ENCODE peak calls at places on chromosomes 5 and 9, in ten cellular contexts. O is iris pigment epithelial cell, M is astrocyte of the spinal cord, L is transverse colon, I is left ventricle myocardium inferior, G is left cardiac atrium, V is activated gamma-delta T cell treated with Interleukin-2 at 50 U/mL for 16 hours, S is ovary, W is NCI-H774, X is NCI-H510A treated with DMSO at 0.1 percent for 48 hours. R is an unnamed sample.
A peak's percentile ranks its signal among the peaks of the same experiment; 100 is the strongest.

GRCh38 chr5:171023508-171023907 is 161.7 kb downstream of the RANBP17 start:
- DNase-seq in I (no peak), S (no peak), L (no peak), W (no peak), G (no peak), V (no peak), M (no peak), O (peak; percentile 7), X (no peak), R (no peak)

GRCh38 chr9:136856541-136857141 is 4.5 kb downstream of the MAMDC4 start:
- DNase-seq in M (no peak), V (no peak), I (peak; percentile 13), X (no peak), W (no peak), G (peak; percentile 20), S (peak; percentile 16), L (peak; percentile 11), O (no peak), R (no peak)

GRCh38 chr5:33260098-33260497 is 180.7 kb upstream of the TARS1 start:
- DNase-seq in X (no peak), I (no peak), L (no peak), S (no peak), M (no peak), W (no peak), G (no peak), O (no peak), V (no peak), R (peak; percentile 54)

GRCh38 chr5:103375356-103375755 is 116.8 kb downstream of the MACIR start:
- DNase-seq in S (no peak), O (peak; percentile 96), X (no peak), V (no peak), I (no peak), M (peak; percentile 88), G (no peak), W (no peak), L (no peak), R (peak; percentile 64)

GRCh38 chr5:171989276-171989675 is 17.2 kb downstream of the FBXW11 start:
- DNase-seq in W (no peak), L (no peak), O (peak; percentile 81), M (peak; percentile 24), V (no peak), G (no peak), S (no peak), I (no peak), X (no peak), R (no peak)

GRCh38 chr5:133530270-133530669 is 82.1 kb downstream of the FSTL4 start:
- DNase-seq in V (no peak), W (no peak), M (no peak), X (no peak), L (no peak), G (no peak), I (no peak), O (no peak), S (no peak), R (no peak)

GRCh38 chr5:83718936-83719495 is 1.6 kb downstream of the HAPLN1 start:
- DNase-seq in G (no peak), V (no peak), O (peak; percentile 14), M (no peak), L (no peak), S (no peak), W (no peak), X (peak; percentile 20), I (no peak), R (no peak)

GRCh38 chr9:109816490-109816889 is 36.5 kb downstream of the PALM2AKAP2 start:
- DNase-seq in O (peak; percentile 99), G (no peak), S (no peak), I (no peak), M (peak; percentile 98), X (no peak), V (no peak), L (no peak), W (no peak), R (peak; percentile 94)

GRCh38 chr9:115058684-115059315 is 59.2 kb downstream of the TNC start:
- DNase-seq in G (no peak), X (no peak), W (no peak), V (no peak), S (no peak), L (no peak), M (peak; percentile 76), O (peak; percentile 63), I (no peak), R (peak; percentile 80)

GRCh38 chr5:27911216-27911615 is 872.8 kb upstream of the CDH9 start:
- DNase-seq in S (no peak), M (peak; percentile 17), X (no peak), L (no peak), G (no peak), W (no peak), O (no peak), I (no peak), V (no peak), R (no peak)

GRCh38 chr5:953535-954449 is 54.8 kb upstream of the NKD2 start:
- DNase-seq in V (no peak), M (no peak), G (no peak), L (no peak), I (no peak), O (no peak), W (no peak), S (no peak), X (no peak), R (no peak)

GRCh38 chr5:172760933-172761332 is 10.1 kb downstream of the DUSP1 start:
- DNase-seq in X (no peak), S (no peak), I (no peak), M (no peak), V (no peak), L (no peak), W (no peak), O (no peak), G (no peak), R (no peak)

GRCh38 chr5:71719092-71719964 is at the start of gene CARTPT:
- DNase-seq in O (no peak), I (no peak), V (no peak), S (no peak), G (peak; percentile 18), M (peak; percentile 16), L (no peak), W (no peak), X (no peak), R (no peak)

GRCh38 chr9:12640021-12640587 is 53.1 kb upstream of the TYRP1 start:
- DNase-seq in S (no peak), G (no peak), X (peak; percentile 57), O (peak; percentile 75), L (no peak), M (peak; percentile 67), V (no peak), W (peak; percentile 47), I (no peak), R (peak; percentile 71)

GRCh38 chr5:100855940-100856339 is 47.1 kb downstream of the ST8SIA4 start:
- DNase-seq in I (no peak), G (no peak), L (no peak), V (no peak), X (no peak), M (no peak), S (no peak), O (no peak), W (no peak), R (no peak)

GRCh38 chr9:111957856-111958631 is 61.4 kb downstream of the UGCG start:
- DNase-seq in L (no peak), G (peak; percentile 28), V (no peak), S (no peak), O (peak; percentile 99), M (peak; percentile 97), X (peak; percentile 85), W (no peak), I (no peak), R (peak; percentile 99)

GRCh38 chr5:124596595-124597388 is 149.6 kb downstream of the ZNF608 start:
- DNase-seq in G (no peak), L (no peak), W (no peak), X (no peak), M (peak; percentile 90), S (no peak), O (peak; percentile 91), V (no peak), I (no peak), R (peak; percentile 82)

GRCh38 chr5:181217111-181217804 is 5.8 kb upstream of the TRIM41 start:
- DNase-seq in X (no peak), L (peak; percentile 55), G (peak; percentile 61), M (peak; percentile 57), W (no peak), V (peak; percentile 52), S (peak; percentile 62), O (peak; percentile 64), I (peak; percentile 53), R (peak; percentile 39)

GRCh38 chr5:178538624-178539344 is 51.4 kb downstream of the COL23A1 start:
- DNase-seq in S (no peak), I (no peak), G (no peak), O (peak; percentile 18), V (no peak), M (no peak), W (no peak), L (no peak), X (no peak), R (no peak)

GRCh38 chr5:12125895-12126294 is 221.6 kb upstream of the CTNND2 start:
- DNase-seq in W (no peak), G (no peak), I (no peak), O (no peak), X (no peak), V (no peak), M (no peak), S (no peak), L (no peak), R (no peak)

GRCh38 chr5:74510476-74510875 is 130.1 kb downstream of the ENC1 start:
- DNase-seq in M (no peak), V (no peak), W (no peak), L (no peak), G (no peak), S (no peak), I (no peak), O (peak; percentile 23), X (no peak), R (peak; percentile 43)

GRCh38 chr9:37949576-37949975 is 45.6 kb upstream of the SLC25A51 start:
- DNase-seq in W (no peak), S (no peak), G (no peak), L (no peak), O (no peak), V (no peak), M (no peak), X (no peak), I (no peak), R (no peak)

GRCh38 chr9:9791621-9792020 is 821.2 kb downstream of the PTPRD start:
- DNase-seq in S (no peak), X (peak; percentile 6), I (no peak), L (no peak), O (peak; percentile 6), W (no peak), G (no peak), V (no peak), M (peak; percentile 47), R (peak; percentile 8)

GRCh38 chr9:70902171-70902570 is 219.2 kb downstream of the TRPM3 start:
- DNase-seq in S (no peak), W (no peak), V (no peak), G (no peak), M (no peak), O (peak; percentile 32), X (no peak), L (no peak), I (no peak), R (peak; percentile 52)

GRCh38 chr5:153636713-153637112 is 146.2 kb downstream of the GRIA1 start:
- DNase-seq in O (no peak), M (no peak), S (no peak), I (no peak), V (no peak), L (no peak), W (no peak), G (no peak), X (peak; percentile 94), R (no peak)

GRCh38 chr5:151003503-151003860 is 16.9 kb upstream of the GPX3 start:
- DNase-seq in W (no peak), L (no peak), M (no peak), G (no peak), V (no peak), S (no peak), X (no peak), I (no peak), O (no peak), R (no peak)

R was measured in fibroblast of the aortic adventitia.